ENCODE peak calls at places on chromosomes 5 and 9, in five cellular contexts. F, O, A, M and W are unnamed samples.

GRCh38 chr9:73613092-73613701 is 461.5 kb downstream of the ANXA1 start:
- DNase-seq in F (peak; percentile 66), O (no peak), A (peak; percentile 0), M (no peak), W (no peak)

GRCh38 chr9:13603916-13604315 is 324.4 kb upstream of the MPDZ start:
- DNase-seq in F (no peak), O (no peak), A (peak; percentile 43), M (no peak), W (no peak)

GRCh38 chr5:32087086-32088082 is 86.7 kb downstream of the GOLPH3 start:
- DNase-seq in F (no peak), O (no peak), A (no peak), M (no peak), W (no peak)

GRCh38 chr9:1173211-1173610 is 123.1 kb downstream of the DMRT2 start:
- DNase-seq in F (peak; percentile 25), O (no peak), A (no peak), M (peak; percentile 29), W (no peak)

GRCh38 chr9:96159596-96159995 is 142.4 kb downstream of the HSD17B3 start:
- DNase-seq in F (no peak), O (no peak), A (no peak), M (no peak), W (no peak)

GRCh38 chr9:86099695-86100364 is 472 bp upstream of the GOLM1 start:
- DNase-seq in F (peak; percentile 66), O (peak; percentile 47), A (peak; percentile 73), M (peak; percentile 42), W (no peak)

GRCh38 chr5:77861576-77861975 is 85.4 kb upstream of the TBCA start:
- DNase-seq in F (no peak), O (no peak), A (no peak), M (no peak), W (no peak)

GRCh38 chr5:13480834-13481233 is 463.7 kb downstream of the DNAH5 start:
- DNase-seq in F (no peak), O (no peak), A (no peak), M (no peak), W (no peak)

GRCh38 chr5:92421937-92422336 is 1038.8 kb upstream of the ARRDC3 start:
- DNase-seq in F (peak; percentile 47), O (no peak), A (peak; percentile 11), M (no peak), W (no peak)

GRCh38 chr9:113755433-113755832 is 120.7 kb upstream of the ZNF618 start:
- DNase-seq in F (no peak), O (no peak), A (no peak), M (no peak), W (no peak)

GRCh38 chr9:112532427-112532826 is 45.8 kb downstream of the KIAA1958 start:
- DNase-seq in F (peak; percentile 84), O (peak; percentile 31), A (peak; percentile 82), M (no peak), W (peak; percentile 59)

GRCh38 chr9:133664173-133664572 is 28.0 kb downstream of the DBH start:
- DNase-seq in F (no peak), O (no peak), A (no peak), M (no peak), W (no peak)

GRCh38 chr5:125612356-125613149 is 810.7 kb upstream of the GRAMD2B start:
- DNase-seq in F (no peak), O (no peak), A (no peak), M (peak; percentile 7), W (no peak)

DNA sequence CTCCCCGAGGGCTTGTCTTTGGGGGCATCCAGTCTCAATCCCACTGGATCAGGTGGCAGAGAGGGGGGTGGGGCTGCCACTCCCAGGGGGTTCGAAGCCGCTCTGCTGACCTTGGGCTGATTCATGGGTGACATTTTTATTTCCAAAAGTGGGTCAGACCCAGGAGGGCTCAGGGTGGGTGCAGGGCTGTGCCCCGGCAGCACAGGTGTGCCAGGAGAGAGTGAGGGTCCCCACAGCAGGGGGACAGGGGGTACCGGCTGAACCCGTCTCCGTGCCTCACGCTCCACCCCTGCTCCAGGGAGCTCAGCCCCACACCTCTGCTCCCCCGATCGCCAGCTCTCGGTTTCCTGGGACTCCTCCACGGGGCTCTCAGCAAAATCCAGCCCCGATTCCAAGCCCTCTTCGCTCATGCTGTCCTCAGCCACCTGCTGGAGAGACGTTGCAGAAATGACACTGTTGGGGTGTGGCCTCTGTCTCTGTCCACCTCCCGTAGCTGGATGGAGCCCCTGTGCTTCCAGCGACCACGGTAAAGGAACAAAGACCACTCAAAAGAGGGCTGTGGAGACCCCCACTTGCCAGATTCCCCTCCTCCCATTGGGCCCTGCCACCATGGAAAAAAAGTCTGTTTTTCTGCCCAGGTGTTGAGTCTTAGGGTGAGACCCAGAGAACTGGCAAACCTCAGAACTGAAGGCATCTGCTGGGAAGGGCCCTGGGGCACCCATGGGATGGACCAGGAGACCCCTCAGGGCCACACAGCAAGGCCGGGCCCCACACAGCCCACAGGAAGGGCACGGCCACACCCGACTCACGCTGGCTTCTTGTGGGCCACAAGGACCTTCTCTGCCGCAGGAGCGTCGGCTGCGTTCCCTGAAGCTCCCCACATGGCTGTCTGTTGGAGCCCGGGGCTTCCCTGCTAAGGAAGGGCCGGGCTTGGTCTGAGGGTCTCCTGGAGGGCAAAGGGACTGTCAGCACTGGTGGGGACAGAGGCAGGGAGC is 10.6 kb upstream of the QSOX2 start:
- DNase-seq in F (no peak), O (no peak), A (no peak), M (no peak), W (no peak)
- TF ChIP-seq CTCF in F (no peak), O (no peak), A (no peak), M (no peak), W (peak; percentile 3)

GRCh38 chr9:91914937-91915336 is 35.1 kb downstream of the ROR2 start:
- DNase-seq in F (no peak), O (no peak), A (no peak), M (no peak), W (no peak)

GRCh38 chr9:91914404-91914803 is 35.6 kb downstream of the ROR2 start:
- DNase-seq in F (no peak), O (no peak), A (no peak), M (no peak), W (no peak)

GRCh38 chr9:91913096-91913495 is 36.9 kb downstream of the ROR2 start:
- DNase-seq in F (no peak), O (no peak), A (no peak), M (no peak), W (no peak)

GRCh38 chr9:91915524-91916266 is 34.3 kb downstream of the ROR2 start:
- DNase-seq in F (no peak), O (no peak), A (no peak), M (no peak), W (no peak)

DNA sequence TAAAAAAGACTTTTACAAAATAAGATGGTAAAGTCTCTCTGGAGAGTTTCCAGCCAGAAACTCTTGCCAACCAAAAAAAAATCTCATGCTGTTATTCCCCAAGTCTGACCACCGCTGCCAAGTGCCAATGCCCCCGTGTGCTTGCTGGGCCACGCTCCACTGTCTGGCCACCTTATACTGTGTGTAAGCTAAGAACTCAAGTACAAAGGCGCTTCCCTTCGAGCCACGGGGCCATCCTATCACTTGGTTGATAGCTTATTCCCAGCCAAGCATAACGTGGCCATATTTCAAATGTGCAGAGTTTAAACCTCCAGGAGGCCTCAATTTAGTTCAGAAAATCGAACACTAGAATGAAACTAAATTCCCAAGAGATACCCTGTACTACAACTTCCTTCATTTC is 36.0 kb downstream of the ROR2 start:
- DNase-seq in F (no peak), O (no peak), A (no peak), M (peak; percentile 17), W (no peak)
- H3K4me3 ChIP-seq in F (no peak overlapping the region), O (no peak overlapping the region), A (no peak overlapping the region), M (no peak overlapping the region), W (no peak overlapping the region)

DNA sequence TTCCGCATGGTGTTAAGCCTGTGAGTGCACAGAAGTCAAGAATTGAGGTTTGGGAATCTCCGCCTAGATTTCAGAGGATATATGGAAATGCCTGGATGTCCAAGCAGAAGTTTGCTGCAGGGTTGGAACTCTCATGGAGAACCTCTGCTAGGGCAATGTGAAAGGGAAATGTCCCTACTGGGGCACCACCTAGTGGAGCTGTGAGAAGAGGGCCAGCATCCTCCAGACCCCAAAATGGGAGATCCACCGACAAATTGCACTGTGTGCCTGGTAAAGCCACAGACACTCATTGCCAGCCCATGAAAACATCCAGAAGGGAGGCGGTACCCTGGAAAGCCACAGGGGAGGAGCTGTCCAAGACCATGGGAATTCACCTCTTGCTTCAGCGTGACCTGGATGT is 3.6 kb upstream of the SAXO1 start:
- DNase-seq in F (no peak), O (no peak), A (no peak), M (no peak), W (no peak)
- TF ChIP-seq CTCF in F (peak; percentile 16), O (no peak), A (peak; percentile 14), M (no peak), W (peak; percentile 12)

DNA sequence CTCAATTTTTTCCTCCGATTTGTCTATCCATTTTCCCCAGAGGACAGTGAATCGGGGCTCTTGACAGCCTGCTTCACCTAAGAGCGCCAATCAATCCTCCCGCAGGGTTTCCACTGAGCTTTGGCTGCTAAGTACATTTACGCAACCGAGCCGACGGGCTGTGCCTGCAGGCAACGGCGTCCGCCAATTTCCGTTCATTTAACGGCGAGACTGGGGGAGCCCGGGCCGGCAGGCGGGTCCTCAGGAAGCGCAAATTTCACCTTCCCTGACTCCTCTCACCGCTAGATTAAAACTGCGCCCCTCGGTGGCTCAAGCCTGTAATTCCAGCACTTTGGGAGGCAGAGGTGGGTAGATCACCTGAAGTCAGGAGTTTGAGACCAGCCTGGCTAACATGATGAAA is 2.7 kb upstream of the NXNL2 start:
- DNase-seq in F (peak; percentile 58), O (peak; percentile 82), A (peak; percentile 41), M (peak; percentile 23), W (no peak)
- H3K4me3 ChIP-seq in F (peak overlapping the region; percentile 20), O (no peak overlapping the region), A (no peak overlapping the region), M (no peak overlapping the region), W (no peak overlapping the region)

GRCh38 chr5:38734353-38734752 is 111.5 kb upstream of the OSMR start:
- DNase-seq in F (no peak), O (no peak), A (no peak), M (no peak), W (no peak)
- TF ChIP-seq CTCF in F (no peak), O (no peak), A (no peak), M (no peak), W (no peak)

DNA sequence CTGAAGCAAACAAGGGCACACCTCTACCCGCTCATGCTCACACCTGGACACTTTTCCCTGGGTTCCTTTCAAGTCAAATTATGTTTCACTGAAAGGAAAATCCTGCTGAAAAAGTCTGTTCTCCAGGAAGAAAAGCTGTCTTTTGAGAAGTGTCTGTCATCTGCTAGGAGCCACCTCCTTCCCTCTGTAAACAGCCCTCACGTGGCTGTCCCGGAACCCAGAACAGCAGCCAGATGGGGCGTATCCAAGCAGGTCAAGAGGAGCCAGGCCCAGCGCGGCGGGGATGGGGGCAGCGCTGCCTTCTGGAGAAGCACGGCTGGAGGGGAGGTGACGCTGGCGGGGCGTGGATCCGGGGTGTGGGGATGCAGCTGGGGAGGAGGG is at the start of gene PNPLA7:
- DNase-seq in F (peak; percentile 61), O (peak; percentile 83), A (peak; percentile 57), M (peak; percentile 98), W (no peak)
- H3K4me3 ChIP-seq in F (peak within 1 kb of the TSS; percentile 51), O (peak within 1 kb of the TSS; percentile 71), A (peak within 1 kb of the TSS; percentile 65), M (peak within 1 kb of the TSS; percentile 50), W (peak within 1 kb of the TSS; percentile 57)

DNA sequence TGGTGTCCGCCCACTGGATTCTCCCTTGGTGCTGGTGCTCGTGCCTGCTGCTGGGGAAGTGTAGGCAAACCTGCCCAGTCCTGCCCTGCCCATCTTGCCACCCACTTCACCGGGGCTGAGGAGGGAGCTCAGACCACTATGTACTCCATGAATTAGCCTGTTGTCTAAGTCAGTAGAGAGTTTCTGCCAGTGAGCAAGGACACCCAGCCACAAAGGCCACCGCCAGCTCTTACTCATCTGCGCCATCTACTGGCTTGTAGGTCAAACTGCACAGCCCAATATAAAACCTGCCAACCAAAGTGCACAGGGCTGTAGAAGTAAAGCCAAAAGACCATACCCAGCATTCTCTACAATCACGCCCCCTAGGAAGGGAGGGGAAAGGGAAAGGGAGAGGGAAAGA is 102.3 kb downstream of the GLIS3 start:
- DNase-seq in F (peak; percentile 36), O (peak; percentile 20), A (no peak), M (no peak), W (no peak)
- TF ChIP-seq CTCF in F (peak; percentile 51), O (peak; percentile 24), A (peak; percentile 64), M (no peak), W (peak; percentile 42)